ENCODE peak calls at places on chromosomes 7 and 10, in seven cellular contexts. Y, H, Q, V, J, X and U are unnamed samples.

GRCh38 chr10:11853468-11853867 is 30.3 kb downstream of the PROSER2 start:
- DNase-seq in J (no peak), V (no peak), Q (peak), H (no peak), X (no peak), Y (no peak), U (no peak)

GRCh38 chr10:12375076-12375504 is 25.7 kb downstream of the CAMK1D start:
- DNase-seq in Y (no peak), X (no peak), V (no peak), H (no peak), Q (no peak), J (no peak), U (no peak)

GRCh38 chr7:47381132-47381495 is 200.8 kb downstream of the TNS3 start:
- DNase-seq in V (no peak), Y (no peak), Q (no peak), J (no peak), X (no peak), H (no peak), U (no peak)

GRCh38 chr10:22649390-22649841 is 65.0 kb downstream of the PIP4K2A start:
- DNase-seq in Q (no peak), H (no peak), J (peak), V (peak), X (no peak), Y (no peak), U (no peak)

GRCh38 chr7:37311282-37311868 is 137.3 kb downstream of the ELMO1 start:
- DNase-seq in H (no peak), Y (no peak), X (peak), J (peak), Q (no peak), V (peak), U (peak)

GRCh38 chr7:12360948-12361347 is 42.7 kb downstream of the VWDE start:
- DNase-seq in X (no peak), Q (no peak), J (no peak), H (no peak), Y (no peak), V (no peak), U (no peak)

GRCh38 chr10:73759512-73760115 is 15.4 kb downstream of the SEC24C start:
- DNase-seq in Y (no peak), H (no peak), Q (no peak), X (no peak), V (peak), J (peak), U (peak)

GRCh38 chr10:103415581-103415980 is 19.2 kb downstream of the PDCD11 start:
- DNase-seq in Y (no peak), H (no peak), X (no peak), Q (no peak), V (no peak), J (no peak), U (no peak)

GRCh38 chr7:148637094-148637493 is 46.5 kb downstream of the C7orf33 start:
- DNase-seq in J (no peak), X (no peak), H (no peak), V (no peak), Q (no peak), Y (no peak), U (no peak)

GRCh38 chr7:3650844-3651243 is 349.8 kb downstream of the SDK1 start:
- DNase-seq in X (no peak), Y (no peak), V (no peak), J (no peak), Q (no peak), H (no peak), U (no peak)

GRCh38 chr10:27448926-27449325 is 55.2 kb upstream of the RAB18 start:
- DNase-seq in H (no peak), X (peak), Q (no peak), Y (no peak), V (no peak), J (no peak), U (no peak)

GRCh38 chr7:146510088-146510680 is 393.6 kb downstream of the CNTNAP2 start:
- DNase-seq in Y (no peak), X (no peak), V (no peak), Q (no peak), J (peak), H (no peak), U (no peak)

GRCh38 chr10:59033622-59034021 is 142.8 kb upstream of the PHYHIPL start:
- DNase-seq in Y (no peak), V (no peak), J (no peak), H (no peak), X (no peak), Q (no peak), U (no peak)

GRCh38 chr10:130579913-130580312 is 443.7 kb downstream of the GLRX3 start:
- DNase-seq in H (no peak), J (no peak), X (no peak), V (no peak), Y (no peak), Q (no peak), U (no peak)

GRCh38 chr10:118594392-118595063 is 920 bp downstream of the PRLHR start:
- DNase-seq in Y (peak), J (peak), Q (peak), V (peak), X (no peak), H (no peak), U (no peak)

GRCh38 chr10:33215154-33215553 is 119.3 kb downstream of the NRP1 start:
- DNase-seq in H (no peak), V (no peak), J (no peak), Q (no peak), Y (no peak), X (peak), U (no peak)

GRCh38 chr7:124662372-124662771 is 103.2 kb downstream of the GPR37 start:
- DNase-seq in Y (no peak), Q (no peak), V (no peak), H (no peak), X (no peak), J (no peak), U (no peak)